ENCODE peak calls at places on chromosomes 12 and 14, in five cellular contexts. U is immature natural killer cell; Q is fibroblast of lung; X is fibroblast of mammary gland; J is activated CD4-positive, alpha-beta T cell treated with anti-CD3 and anti-CD28 coated beads for 1 hour. K is an unnamed sample.

GRCh38 chr12:21416611-21417121 is 20.8 kb upstream of the PYROXD1 start:
- DNase-seq in J (no peak), X (no peak), Q (peak; percentile 62), U (no peak), K (peak; percentile 41)

GRCh38 chr14:89955418-89956293 is at the start of gene TDP1:
- DNase-seq in Q (peak; percentile 94), U (peak; percentile 97), X (peak; percentile 90), J (peak; percentile 96), K (peak; percentile 89)

GRCh38 chr12:109759076-109759420 is 45.4 kb downstream of the FAM222A start:
- DNase-seq in X (no peak), Q (no peak), U (no peak), J (no peak), K (no peak)

GRCh38 chr14:71355324-71356201 is 448.3 kb downstream of the PCNX1 start:
- DNase-seq in X (peak; percentile 62), J (no peak), Q (peak; percentile 87), U (peak; percentile 6), K (no peak)

GRCh38 chr14:21734457-21735074 is 60.9 kb upstream of the OR4E1 start:
- DNase-seq in U (peak; percentile 28), J (no peak), Q (peak; percentile 1), X (peak; percentile 59), K (peak; percentile 46)

GRCh38 chr12:117158911-117159310 is 31.4 kb downstream of the FBXO21 start:
- DNase-seq in J (no peak), X (no peak), Q (peak; percentile 64), U (no peak), K (no peak)

GRCh38 chr14:58332514-58332913 is 34.2 kb downstream of the ARID4A start:
- DNase-seq in U (no peak), J (no peak), X (no peak), Q (no peak), K (no peak)

GRCh38 chr12:80829767-80830166 is 108.0 kb downstream of the LIN7A start:
- DNase-seq in X (no peak), U (no peak), Q (peak; percentile 50), J (no peak), K (no peak)

GRCh38 chr14:50836515-50836914 is 5.6 kb upstream of the NIN start:
- DNase-seq in X (no peak), Q (no peak), J (no peak), U (no peak), K (peak; percentile 36)

GRCh38 chr14:94345344-94346072 is 22.4 kb upstream of the SERPINA6 start:
- DNase-seq in U (no peak), Q (peak; percentile 95), J (no peak), X (peak; percentile 97), K (peak; percentile 88)

GRCh38 chr14:68566075-68566474 is 226.8 kb downstream of the ZFP36L1 start:
- DNase-seq in X (peak; percentile 62), U (no peak), Q (no peak), J (no peak), K (no peak)

GRCh38 chr14:91229743-91230200 is 14.7 kb downstream of the GPR68 start:
- DNase-seq in X (peak; percentile 66), U (peak; percentile 92), J (no peak), Q (peak; percentile 94), K (peak; percentile 80)

GRCh38 chr14:68464716-68465115 is 328.2 kb downstream of the ZFP36L1 start:
- DNase-seq in Q (peak; percentile 88), U (no peak), X (peak; percentile 68), J (no peak), K (peak; percentile 54)

GRCh38 chr12:47547077-47547476 is 158.8 kb downstream of the RPAP3 start:
- DNase-seq in X (peak; percentile 66), U (no peak), Q (peak; percentile 54), J (no peak), K (peak; percentile 54)

GRCh38 chr12:3332190-3332589 is 158.8 kb upstream of the PRMT8 start:
- DNase-seq in Q (peak; percentile 20), J (no peak), U (no peak), X (peak; percentile 18), K (peak; percentile 29)

GRCh38 chr14:78319826-78320635 is 149.9 kb downstream of the NRXN3 start:
- DNase-seq in J (no peak), X (peak; percentile 11), Q (no peak), U (no peak), K (no peak)

GRCh38 chr14:46344327-46344937 is 307.1 kb downstream of the RPL10L start:
- DNase-seq in U (peak; percentile 2), Q (peak; percentile 10), X (peak; percentile 35), J (no peak), K (peak; percentile 2)

GRCh38 chr14:22319526-22320352 is 269.3 kb downstream of the DAD1 start:
- DNase-seq in J (no peak), Q (peak; percentile 53), U (peak; percentile 32), X (peak; percentile 64), K (peak; percentile 50)

GRCh38 chr14:58969951-58970751 is 218.3 kb upstream of the DAAM1 start:
- DNase-seq in J (no peak), X (no peak), Q (peak; percentile 72), U (no peak), K (no peak)

GRCh38 chr12:109612975-109613502 is 39.4 kb downstream of the MVK start:
- DNase-seq in Q (no peak), X (peak; percentile 20), J (no peak), U (no peak), K (no peak)

GRCh38 chr14:68791078-68791983 is 1.5 kb downstream of the ZFP36L1 start:
- DNase-seq in U (no peak), X (no peak), J (no peak), Q (peak; percentile 61), K (peak; percentile 48)

GRCh38 chr14:100529561-100530031 is 57.6 kb downstream of the BEGAIN start:
- DNase-seq in Q (no peak), X (no peak), J (no peak), U (no peak), K (no peak)